ENCODE peak calls at places on chromosomes 3 and 15, in six cellular contexts. One of them, this sample, is unnamed.

GRCh38 chr3:126676919-126677705 is 22.2 kb upstream of the TXNRD3 start:
- DNase-seq in NCI-H1092: no peak
- DNase-seq in HEK293T: no peak
- DNase-seq in GM19239: no peak
- DNase-seq in activated CD8-positive, alpha-beta memory T cell treated with anti-CD3 and anti-CD28 coated beads for 24 hours: no peak
- DNase-seq in kidney epithelial cell: no peak
- DNase-seq in this sample: no peak

GRCh38 chr15:56806147-56806536 is 72.8 kb upstream of the ZNF280D start:
- DNase-seq in HEK293T: no peak
- DNase-seq in NCI-H1092: no peak
- DNase-seq in GM19239: no peak
- DNase-seq in activated CD8-positive, alpha-beta memory T cell treated with anti-CD3 and anti-CD28 coated beads for 24 hours: no peak
- DNase-seq in kidney epithelial cell: no peak
- DNase-seq in this sample: no peak

GRCh38 chr3:115239717-115240116 is 92.6 kb upstream of the ZBTB20 start:
- DNase-seq in NCI-H1092: peak
- DNase-seq in activated CD8-positive, alpha-beta memory T cell treated with anti-CD3 and anti-CD28 coated beads for 24 hours: no peak
- DNase-seq in HEK293T: peak
- DNase-seq in kidney epithelial cell: peak
- DNase-seq in GM19239: no peak
- DNase-seq in this sample: peak

GRCh38 chr3:133211449-133211848 is 173.3 kb downstream of the TMEM108 start:
- DNase-seq in kidney epithelial cell: no peak
- DNase-seq in NCI-H1092: no peak
- DNase-seq in GM19239: peak
- DNase-seq in HEK293T: no peak
- DNase-seq in activated CD8-positive, alpha-beta memory T cell treated with anti-CD3 and anti-CD28 coated beads for 24 hours: no peak
- DNase-seq in this sample: no peak

GRCh38 chr3:52522651-52523251 is 10.9 kb downstream of the NT5DC2 start:
- DNase-seq in HEK293T: no peak
- DNase-seq in GM19239: no peak
- DNase-seq in kidney epithelial cell: no peak
- DNase-seq in NCI-H1092: no peak
- DNase-seq in activated CD8-positive, alpha-beta memory T cell treated with anti-CD3 and anti-CD28 coated beads for 24 hours: no peak
- DNase-seq in this sample: no peak

GRCh38 chr3:133572158-133573053 is 1.1 kb upstream of the CDV3 start:
- DNase-seq in kidney epithelial cell: no peak
- DNase-seq in activated CD8-positive, alpha-beta memory T cell treated with anti-CD3 and anti-CD28 coated beads for 24 hours: peak
- DNase-seq in HEK293T: no peak
- DNase-seq in GM19239: no peak
- DNase-seq in NCI-H1092: no peak
- DNase-seq in this sample: no peak

GRCh38 chr15:99238849-99239248 is 10.5 kb downstream of the TTC23 start:
- DNase-seq in HEK293T: no peak
- DNase-seq in GM19239: no peak
- DNase-seq in kidney epithelial cell: no peak
- DNase-seq in NCI-H1092: no peak
- DNase-seq in activated CD8-positive, alpha-beta memory T cell treated with anti-CD3 and anti-CD28 coated beads for 24 hours: no peak
- DNase-seq in this sample: no peak

GRCh38 chr3:72782521-72782920 is 65.7 kb downstream of the SHQ1 start:
- DNase-seq in kidney epithelial cell: no peak
- DNase-seq in GM19239: no peak
- DNase-seq in activated CD8-positive, alpha-beta memory T cell treated with anti-CD3 and anti-CD28 coated beads for 24 hours: no peak
- DNase-seq in NCI-H1092: no peak
- DNase-seq in HEK293T: no peak
- DNase-seq in this sample: no peak

GRCh38 chr15:63083541-63083940 is 38.1 kb upstream of the LACTB start:
- DNase-seq in kidney epithelial cell: no peak
- DNase-seq in HEK293T: no peak
- DNase-seq in GM19239: no peak
- DNase-seq in activated CD8-positive, alpha-beta memory T cell treated with anti-CD3 and anti-CD28 coated beads for 24 hours: no peak
- DNase-seq in NCI-H1092: no peak
- DNase-seq in this sample: no peak

GRCh38 chr15:62348528-62349087 is 183.5 kb upstream of the C2CD4B start:
- DNase-seq in NCI-H1092: no peak
- DNase-seq in kidney epithelial cell: no peak
- DNase-seq in HEK293T: no peak
- DNase-seq in activated CD8-positive, alpha-beta memory T cell treated with anti-CD3 and anti-CD28 coated beads for 24 hours: no peak
- DNase-seq in GM19239: no peak
- DNase-seq in this sample: no peak

GRCh38 chr15:98111806-98112205 is 151.3 kb downstream of the ARRDC4 start:
- DNase-seq in kidney epithelial cell: no peak
- DNase-seq in NCI-H1092: no peak
- DNase-seq in HEK293T: no peak
- DNase-seq in GM19239: no peak
- DNase-seq in activated CD8-positive, alpha-beta memory T cell treated with anti-CD3 and anti-CD28 coated beads for 24 hours: no peak
- DNase-seq in this sample: no peak

GRCh38 chr3:172098698-172099494 is 59.5 kb downstream of the FNDC3B start:
- DNase-seq in NCI-H1092: peak
- DNase-seq in activated CD8-positive, alpha-beta memory T cell treated with anti-CD3 and anti-CD28 coated beads for 24 hours: no peak
- DNase-seq in GM19239: no peak
- DNase-seq in kidney epithelial cell: no peak
- DNase-seq in HEK293T: no peak
- DNase-seq in this sample: peak

GRCh38 chr3:84891851-84892250 is 66.9 kb upstream of the CADM2 start:
- DNase-seq in NCI-H1092: no peak
- DNase-seq in HEK293T: no peak
- DNase-seq in activated CD8-positive, alpha-beta memory T cell treated with anti-CD3 and anti-CD28 coated beads for 24 hours: no peak
- DNase-seq in GM19239: no peak
- DNase-seq in kidney epithelial cell: no peak
- DNase-seq in this sample: no peak

GRCh38 chr3:42702066-42702951 is at the start of gene HHATL:
- DNase-seq in HEK293T: no peak
- DNase-seq in NCI-H1092: no peak
- DNase-seq in kidney epithelial cell: no peak
- DNase-seq in GM19239: no peak
- DNase-seq in activated CD8-positive, alpha-beta memory T cell treated with anti-CD3 and anti-CD28 coated beads for 24 hours: peak
- DNase-seq in this sample: peak

GRCh38 chr3:57052662-57053061 is 7.8 kb upstream of the SPATA12 start:
- DNase-seq in HEK293T: no peak
- DNase-seq in kidney epithelial cell: no peak
- DNase-seq in activated CD8-positive, alpha-beta memory T cell treated with anti-CD3 and anti-CD28 coated beads for 24 hours: no peak
- DNase-seq in NCI-H1092: no peak
- DNase-seq in GM19239: no peak
- DNase-seq in this sample: no peak

GRCh38 chr3:149291178-149291577 is 42.3 kb downstream of the TM4SF18 start:
- DNase-seq in kidney epithelial cell: no peak
- DNase-seq in activated CD8-positive, alpha-beta memory T cell treated with anti-CD3 and anti-CD28 coated beads for 24 hours: no peak
- DNase-seq in GM19239: no peak
- DNase-seq in HEK293T: peak
- DNase-seq in NCI-H1092: no peak
- DNase-seq in this sample: peak

This sample was measured in NCI-H2029.